ENCODE peak calls at places on chromosomes 16 and 17, in five cellular contexts. Y is GM12865, I is neural progenitor cell, X is breast epithelium, C is cardiac muscle cell. K is an unnamed sample.

GRCh38 chr17:21287703-21288449 is 3.4 kb downstream of the MAP2K3 start:
- DNase-seq in Y (peak), I (no peak), X (peak), C (peak), K (peak)

GRCh38 chr17:76498886-76499667 is 2.1 kb downstream of the RHBDF2 start:
- DNase-seq in Y (peak), I (no peak), X (no peak), C (no peak), K (no peak)

GRCh38 chr16:15885560-15886001 is 2.8 kb downstream of the CEP20 start:
- DNase-seq in Y (no peak), I (no peak), X (no peak), C (no peak), K (no peak)

GRCh38 chr17:68054296-68054900 is 18.9 kb downstream of the KPNA2 start:
- DNase-seq in Y (no peak), I (no peak), X (peak), C (peak), K (no peak)

GRCh38 chr17:20127660-20128413 is 118.7 kb downstream of the SPECC1 start:
- DNase-seq in Y (no peak), I (no peak), X (no peak), C (peak), K (no peak)

GRCh38 chr16:82507271-82507670 is 119.5 kb upstream of the CDH13 start:
- DNase-seq in Y (no peak), I (no peak), X (no peak), C (no peak), K (no peak)

GRCh38 chr16:76386784-76387183 is 109.6 kb downstream of the CNTNAP4 start:
- DNase-seq in Y (no peak), I (no peak), X (no peak), C (peak), K (no peak)

GRCh38 chr17:50263293-50264262 is 10.7 kb upstream of the TMEM92 start:
- DNase-seq in Y (no peak), I (no peak), X (no peak), C (no peak), K (no peak)

GRCh38 chr16:82509636-82510035 is 117.1 kb upstream of the CDH13 start:
- DNase-seq in Y (no peak), I (no peak), X (no peak), C (no peak), K (no peak)

GRCh38 chr17:73262676-73263642 is 1.3 kb upstream of the CPSF4L start:
- DNase-seq in Y (no peak), I (no peak), X (no peak), C (peak), K (no peak)

GRCh38 chr17:16491131-16491702 is 776 bp downstream of the LRRC75A start:
- DNase-seq in Y (no peak), I (peak), X (no peak), C (no peak), K (no peak)

GRCh38 chr17:82881900-82882714 is 42.3 kb upstream of the ZNF750 start:
- DNase-seq in Y (no peak), I (no peak), X (no peak), C (no peak), K (no peak)

GRCh38 chr17:40534431-40535189 is 30.7 kb downstream of the CCR7 start:
- DNase-seq in Y (no peak), I (no peak), X (no peak), C (no peak), K (no peak)

GRCh38 chr16:88810166-88810867 is 1.4 kb downstream of the APRT start:
- DNase-seq in Y (peak), I (no peak), X (no peak), C (no peak), K (no peak)

GRCh38 chr17:2120550-2121335 is 65.8 kb downstream of the HIC1 start:
- DNase-seq in Y (no peak), I (no peak), X (no peak), C (peak), K (no peak)

GRCh38 chr17:4433515-4434031 is at the start of gene SPNS3:
- DNase-seq in Y (peak), I (no peak), X (no peak), C (no peak), K (no peak)

GRCh38 chr16:10879681-10880589 is 2.9 kb downstream of the CIITA start:
- DNase-seq in Y (peak), I (no peak), X (no peak), C (no peak), K (no peak)

GRCh38 chr17:2799653-2800052 is 3.4 kb downstream of the RAP1GAP2 start:
- DNase-seq in Y (no peak), I (no peak), X (no peak), C (no peak), K (no peak)

GRCh38 chr16:24653725-24654124 is 75.7 kb upstream of the TNRC6A start:
- DNase-seq in Y (no peak), I (no peak), X (no peak), C (no peak), K (no peak)

GRCh38 chr16:77788196-77789084 is at the start of gene VAT1L:
- DNase-seq in Y (peak), I (peak), X (no peak), C (peak), K (no peak)

GRCh38 chr16:1763521-1764511 is 7.5 kb downstream of the NME3 start:
- DNase-seq in Y (no peak), I (peak), X (no peak), C (peak), K (no peak)

GRCh38 chr16:84599528-84600202 is 18.2 kb downstream of the COTL1 start:
- DNase-seq in Y (peak), I (peak), X (no peak), C (peak), K (no peak)

GRCh38 chr17:63032141-63032540 is 66.1 kb downstream of the TANC2 start:
- DNase-seq in Y (no peak), I (no peak), X (no peak), C (no peak), K (no peak)

GRCh38 chr16:12350945-12351344 is 374.4 kb downstream of the SNX29 start:
- DNase-seq in Y (no peak), I (peak), X (no peak), C (no peak), K (no peak)
- TF ChIP-seq CTCF in Y (no peak), I (peak), X (no peak), C (no peak), K (no peak)

GRCh38 chr17:57955183-57955952 is at the start of gene CUEDC1:
- DNase-seq in Y (peak), I (peak), X (peak), C (peak), K (no peak)
- TF ChIP-seq CTCF in Y (peak), I (peak), X (no peak), C (no peak), K (no peak)

DNA sequence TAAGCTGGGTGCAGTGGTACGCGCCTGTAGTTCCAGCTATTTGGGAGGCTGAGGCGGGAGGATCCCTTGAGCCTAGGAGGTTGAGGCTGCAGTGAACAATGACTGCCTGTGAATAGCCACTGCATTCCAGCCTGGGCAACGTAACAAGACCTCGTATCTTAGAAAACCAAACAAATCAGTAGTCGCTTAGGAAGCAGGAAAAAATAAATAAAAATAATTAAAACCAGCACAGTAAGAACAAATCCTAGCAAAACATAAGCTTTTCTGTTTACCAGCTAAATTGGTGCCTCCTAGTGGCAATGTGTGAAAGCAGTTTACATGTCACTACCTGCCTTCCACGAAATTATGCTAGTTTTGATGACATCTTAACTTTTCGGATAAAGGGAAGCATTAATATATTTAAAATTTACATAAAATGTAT is 1.3 kb downstream of the ARMC5 start:
- DNase-seq in Y (peak), I (peak), X (no peak), C (peak), K (no peak)
- TF ChIP-seq CTCF in Y (peak), I (peak), X (no peak), C (peak), K (no peak)

GRCh38 chr16:67967183-67967955 is 1.1 kb downstream of the SLC12A4 start:
- DNase-seq in Y (peak), I (no peak), X (no peak), C (no peak), K (no peak)
- TF ChIP-seq CTCF in Y (no peak), I (no peak), X (no peak), C (no peak), K (no peak)

GRCh38 chr17:48908853-48909394 is 717 bp downstream of the UBE2Z start:
- DNase-seq in Y (peak), I (peak), X (peak), C (peak), K (peak)

GRCh38 chr17:48910370-48910769 is 2.2 kb downstream of the UBE2Z start:
- DNase-seq in Y (no peak), I (no peak), X (no peak), C (peak), K (no peak)

GRCh38 chr17:48909796-48910195 is 1.6 kb downstream of the UBE2Z start:
- DNase-seq in Y (peak), I (no peak), X (no peak), C (no peak), K (no peak)

GRCh38 chr17:48907713-48908046 is 527 bp upstream of the UBE2Z start:
- DNase-seq in Y (no peak), I (no peak), X (no peak), C (peak), K (no peak)

GRCh38 chr17:48908047-48908843 is at the start of gene UBE2Z:
- DNase-seq in Y (peak), I (peak), X (peak), C (peak), K (peak)
- TF ChIP-seq CTCF in Y (peak), I (peak), X (no peak), C (peak), K (no peak)

DNA sequence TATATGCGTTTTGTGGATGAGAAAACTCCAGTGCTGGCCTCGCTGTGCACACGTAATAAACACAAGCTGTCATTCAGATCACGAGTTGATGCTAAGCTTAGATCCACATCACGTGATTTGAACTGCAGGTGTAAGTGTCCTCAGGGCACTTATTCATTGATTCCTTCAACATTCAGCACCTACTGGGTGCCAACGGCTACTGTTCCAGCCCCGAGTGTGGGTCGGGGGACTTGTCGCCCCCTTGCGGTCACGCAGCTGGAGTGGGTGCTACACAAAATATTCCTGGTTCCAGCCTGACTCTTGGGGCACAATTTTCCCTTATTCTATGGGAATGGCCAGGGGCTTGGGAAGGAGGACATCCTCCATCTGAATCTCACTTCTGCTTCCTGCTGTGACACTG is 29.9 kb upstream of the GINS2 start:
- DNase-seq in Y (peak), I (peak), X (no peak), C (no peak), K (no peak)
- TF ChIP-seq CTCF in Y (peak), I (peak), X (no peak), C (peak), K (no peak)

GRCh38 chr17:11908711-11909146 is 88.5 kb downstream of the ZNF18 start:
- DNase-seq in Y (no peak), I (no peak), X (no peak), C (no peak), K (no peak)

DNA sequence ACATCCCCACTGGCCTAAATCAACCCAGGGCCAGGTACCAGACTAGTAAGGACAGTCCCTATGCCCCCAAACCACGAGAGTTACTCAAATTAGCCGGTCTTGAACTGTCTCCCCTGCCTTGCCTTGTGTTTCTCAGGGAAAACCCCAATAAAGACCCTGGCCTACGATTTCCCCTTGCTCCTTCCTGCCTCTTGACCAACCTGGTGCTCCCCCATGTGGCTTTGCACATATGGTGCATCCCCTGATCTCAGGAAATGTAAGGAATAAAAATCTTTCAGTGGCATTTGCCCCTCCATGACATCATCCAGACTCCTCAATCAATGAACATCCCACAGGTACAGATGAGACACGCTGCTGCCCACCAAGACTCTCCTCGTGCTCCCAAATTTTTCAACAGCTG is 87.9 kb downstream of the ZNF18 start:
- DNase-seq in Y (peak), I (peak), X (no peak), C (no peak), K (no peak)
- TF ChIP-seq CTCF in Y (no peak), I (peak), X (no peak), C (no peak), K (no peak)

DNA sequence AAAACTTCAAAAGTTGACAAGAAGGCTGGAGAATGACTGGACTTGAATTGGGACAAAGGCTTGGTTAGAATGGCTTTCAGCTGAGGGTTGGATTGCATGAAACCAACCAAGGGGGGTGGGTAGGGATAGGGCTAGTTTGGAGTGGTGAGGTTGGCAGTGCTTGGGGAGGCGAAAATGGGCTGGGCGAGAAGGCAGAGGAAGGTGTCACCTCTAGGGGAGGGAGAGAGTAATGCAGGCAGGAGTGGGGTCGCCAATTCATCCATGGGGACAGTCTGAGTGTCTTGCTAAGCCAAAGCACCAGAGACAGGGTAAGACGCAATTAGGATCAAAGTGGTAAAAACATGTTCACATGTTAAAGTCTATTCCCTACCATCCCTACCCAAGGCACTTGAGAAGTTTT is 6.2 kb upstream of the DNAH2 start:
- DNase-seq in Y (no peak), I (peak), X (no peak), C (no peak), K (no peak)
- TF ChIP-seq CTCF in Y (peak), I (peak), X (no peak), C (no peak), K (no peak)

GRCh38 chr16:67846320-67847063 is at the start of gene NUTF2:
- DNase-seq in Y (peak), I (peak), X (peak), C (peak), K (peak)
- TF ChIP-seq CTCF in Y (no peak), I (no peak), X (no peak), C (no peak), K (no peak)

DNA sequence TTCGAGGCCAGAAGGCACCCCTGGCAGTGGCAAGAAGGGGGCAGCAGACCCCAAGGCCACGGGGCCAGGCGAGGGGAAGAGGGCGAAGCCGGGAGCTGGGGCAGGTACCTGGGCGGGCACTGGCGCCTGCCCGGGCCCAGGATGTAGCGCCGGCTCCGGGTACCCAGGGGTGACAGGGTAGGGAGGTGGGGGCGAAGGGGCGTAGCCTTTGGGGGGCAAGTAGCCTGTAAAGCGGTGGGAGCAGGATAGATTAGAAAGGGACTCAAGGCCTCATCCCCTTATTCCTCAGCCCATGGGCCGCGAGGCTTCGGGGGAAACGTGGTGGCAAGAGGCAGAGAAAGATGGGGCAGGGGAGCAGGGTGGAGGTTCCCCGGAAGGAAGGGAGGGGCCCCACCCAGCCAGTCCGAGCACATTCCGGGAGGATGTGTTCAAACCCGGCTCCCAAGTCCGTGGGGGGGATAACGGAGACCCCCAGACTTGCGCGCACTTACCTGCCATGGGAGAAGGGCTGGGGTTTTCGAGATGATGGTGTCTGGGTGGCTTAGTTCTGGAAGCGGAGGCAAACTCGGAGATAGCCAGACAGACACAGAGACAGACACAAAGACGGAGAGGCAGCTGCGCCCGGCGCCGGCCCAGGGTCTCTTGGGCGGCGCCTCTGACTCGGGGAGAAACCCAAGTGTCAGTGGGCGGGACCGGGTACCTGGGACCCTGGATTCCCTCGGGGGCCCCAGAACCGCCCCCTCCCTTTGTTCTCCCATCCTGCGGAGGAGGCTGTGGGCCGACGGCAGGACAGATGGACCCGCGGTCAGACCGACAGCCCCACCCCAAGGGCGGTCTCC is 493 bp downstream of the PLSCR3 start:
- DNase-seq in Y (no peak), I (peak), X (no peak), C (peak), K (no peak)
- TF ChIP-seq CTCF in Y (no peak), I (peak), X (no peak), C (no peak), K (no peak)